ENCODE peak calls at places on chromosomes 6 and 20, in ten cellular contexts. One of them, this sample, is unnamed.

GRCh38 chr6:26097268-26097875 is 10.1 kb downstream of the HFE start:
- DNase-seq in adipocyte: peak
- DNase-seq in EH: peak
- DNase-seq in lower lobe of right lung: no peak
- DNase-seq in cardiac fibroblast: peak
- DNase-seq in activated gamma-delta T cell treated with Interleukin-2 at 50 U/mL for 16 hours: peak
- DNase-seq in NCI-H1092 treated with DMSO at 0.1 percent for 48 hours: peak
- DNase-seq in AG08395: peak
- DNase-seq in effector CD4-positive, alpha-beta T cell: peak
- DNase-seq in GM23248: peak
- DNase-seq in this sample: peak

GRCh38 chr6:21967282-21967681 is 329.6 kb downstream of the PRL start:
- DNase-seq in NCI-H1092 treated with DMSO at 0.1 percent for 48 hours: no peak
- DNase-seq in AG08395: no peak
- DNase-seq in cardiac fibroblast: no peak
- DNase-seq in activated gamma-delta T cell treated with Interleukin-2 at 50 U/mL for 16 hours: no peak
- DNase-seq in adipocyte: no peak
- DNase-seq in EH: no peak
- DNase-seq in effector CD4-positive, alpha-beta T cell: no peak
- DNase-seq in lower lobe of right lung: no peak
- DNase-seq in GM23248: no peak
- DNase-seq in this sample: no peak

GRCh38 chr6:5339757-5340156 is 78.4 kb downstream of the FARS2 start:
- DNase-seq in NCI-H1092 treated with DMSO at 0.1 percent for 48 hours: no peak
- DNase-seq in GM23248: no peak
- DNase-seq in activated gamma-delta T cell treated with Interleukin-2 at 50 U/mL for 16 hours: no peak
- DNase-seq in adipocyte: no peak
- DNase-seq in EH: no peak
- DNase-seq in cardiac fibroblast: no peak
- DNase-seq in lower lobe of right lung: no peak
- DNase-seq in effector CD4-positive, alpha-beta T cell: no peak
- DNase-seq in AG08395: no peak
- DNase-seq in this sample: no peak

GRCh38 chr6:76852776-76853175 is 610.5 kb downstream of the HTR1B start:
- DNase-seq in lower lobe of right lung: no peak
- DNase-seq in adipocyte: peak
- DNase-seq in EH: peak
- DNase-seq in GM23248: peak
- DNase-seq in cardiac fibroblast: peak
- DNase-seq in activated gamma-delta T cell treated with Interleukin-2 at 50 U/mL for 16 hours: no peak
- DNase-seq in AG08395: no peak
- DNase-seq in NCI-H1092 treated with DMSO at 0.1 percent for 48 hours: no peak
- DNase-seq in effector CD4-positive, alpha-beta T cell: no peak
- DNase-seq in this sample: peak

GRCh38 chr20:45115386-45115774 is 406 bp upstream of the WFDC5 start:
- DNase-seq in GM23248: no peak
- DNase-seq in activated gamma-delta T cell treated with Interleukin-2 at 50 U/mL for 16 hours: no peak
- DNase-seq in lower lobe of right lung: no peak
- DNase-seq in AG08395: no peak
- DNase-seq in effector CD4-positive, alpha-beta T cell: no peak
- DNase-seq in cardiac fibroblast: no peak
- DNase-seq in adipocyte: no peak
- DNase-seq in NCI-H1092 treated with DMSO at 0.1 percent for 48 hours: no peak
- DNase-seq in EH: no peak
- DNase-seq in this sample: no peak

GRCh38 chr6:33853026-33853425 is 49.2 kb upstream of the MLN start:
- DNase-seq in NCI-H1092 treated with DMSO at 0.1 percent for 48 hours: no peak
- DNase-seq in EH: no peak
- DNase-seq in AG08395: no peak
- DNase-seq in activated gamma-delta T cell treated with Interleukin-2 at 50 U/mL for 16 hours: no peak
- DNase-seq in effector CD4-positive, alpha-beta T cell: no peak
- DNase-seq in cardiac fibroblast: no peak
- DNase-seq in adipocyte: no peak
- DNase-seq in GM23248: no peak
- DNase-seq in lower lobe of right lung: no peak
- DNase-seq in this sample: no peak

GRCh38 chr20:16020971-16021370 is 552.3 kb downstream of the KIF16B start:
- DNase-seq in GM23248: peak
- DNase-seq in cardiac fibroblast: peak
- DNase-seq in adipocyte: peak
- DNase-seq in NCI-H1092 treated with DMSO at 0.1 percent for 48 hours: no peak
- DNase-seq in lower lobe of right lung: no peak
- DNase-seq in activated gamma-delta T cell treated with Interleukin-2 at 50 U/mL for 16 hours: no peak
- DNase-seq in AG08395: peak
- DNase-seq in EH: peak
- DNase-seq in effector CD4-positive, alpha-beta T cell: no peak
- DNase-seq in this sample: no peak

GRCh38 chr6:12112540-12113189 is 100.6 kb downstream of the HIVEP1 start:
- DNase-seq in AG08395: no peak
- DNase-seq in adipocyte: no peak
- DNase-seq in activated gamma-delta T cell treated with Interleukin-2 at 50 U/mL for 16 hours: no peak
- DNase-seq in EH: peak
- DNase-seq in cardiac fibroblast: no peak
- DNase-seq in lower lobe of right lung: no peak
- DNase-seq in effector CD4-positive, alpha-beta T cell: no peak
- DNase-seq in NCI-H1092 treated with DMSO at 0.1 percent for 48 hours: no peak
- DNase-seq in GM23248: no peak
- DNase-seq in this sample: no peak

GRCh38 chr6:33419580-33420492 is at the start of gene SYNGAP1:
- DNase-seq in effector CD4-positive, alpha-beta T cell: no peak
- DNase-seq in NCI-H1092 treated with DMSO at 0.1 percent for 48 hours: peak
- DNase-seq in lower lobe of right lung: no peak
- DNase-seq in activated gamma-delta T cell treated with Interleukin-2 at 50 U/mL for 16 hours: peak
- DNase-seq in GM23248: peak
- DNase-seq in AG08395: peak
- DNase-seq in adipocyte: peak
- DNase-seq in EH: peak
- DNase-seq in cardiac fibroblast: peak
- DNase-seq in this sample: peak

This sample was measured in GM03348.